ENCODE peak calls at places on chromosomes 1 and 21, in six cellular contexts. E, X, Z, P, R and N are unnamed samples.
A peak's percentile ranks its signal among the peaks of the same experiment; 100 is the strongest.

GRCh38 chr1:94039871-94040569 is 80.9 kb downstream of the ABCA4 start:
- DNase-seq in E (no peak), X (no peak), Z (no peak), P (no peak), R (no peak), N (no peak)

GRCh38 chr1:2628933-2629626 is 3.7 kb downstream of the MMEL1 start:
- DNase-seq in E (peak; percentile 58), X (no peak), Z (no peak), P (no peak), R (no peak), N (no peak)

GRCh38 chr1:245132771-245133170 is 22.0 kb upstream of the KIF26B start:
- DNase-seq in E (no peak), X (peak; percentile 75), Z (no peak), P (no peak), R (no peak), N (no peak)

GRCh38 chr1:54679706-54680105 is 36.0 kb upstream of the TTC4 start:
- DNase-seq in E (no peak), X (no peak), Z (no peak), P (no peak), R (no peak), N (no peak)

GRCh38 chr1:11898831-11899467 is 27.3 kb downstream of the KIAA2013 start:
- DNase-seq in E (peak; percentile 70), X (no peak), Z (no peak), P (no peak), R (peak; percentile 25), N (no peak)

GRCh38 chr21:41009398-41010177 is 158.4 kb upstream of the BACE2 start:
- DNase-seq in E (no peak), X (no peak), Z (no peak), P (no peak), R (no peak), N (no peak)

GRCh38 chr1:99527078-99527477 is 118.8 kb upstream of the PALMD start:
- DNase-seq in E (no peak), X (no peak), Z (peak; percentile 43), P (no peak), R (no peak), N (no peak)

GRCh38 chr1:5478961-5479360 is 513.3 kb downstream of the NPHP4 start:
- DNase-seq in E (no peak), X (no peak), Z (no peak), P (no peak), R (no peak), N (no peak)

GRCh38 chr1:87154351-87154750 is 174.3 kb upstream of the LMO4 start:
- DNase-seq in E (no peak), X (no peak), Z (no peak), P (no peak), R (no peak), N (no peak)

GRCh38 chr1:27937524-27937836 is 2.7 kb downstream of the SMPDL3B start:
- DNase-seq in E (no peak), X (no peak), Z (no peak), P (no peak), R (no peak), N (no peak)

GRCh38 chr1:89519779-89520358 is 4.8 kb upstream of the LRRC8B start:
- DNase-seq in E (peak; percentile 43), X (no peak), Z (peak; percentile 59), P (no peak), R (no peak), N (peak; percentile 47)

GRCh38 chr1:31666290-31666963 is 21.8 kb upstream of the PEF1 start:
- DNase-seq in E (no peak), X (no peak), Z (no peak), P (no peak), R (no peak), N (no peak)

GRCh38 chr1:93702102-93702827 is 20.6 kb upstream of the BCAR3 start:
- DNase-seq in E (no peak), X (no peak), Z (no peak), P (no peak), R (no peak), N (no peak)